ENCODE peak calls at places on chromosomes 7 and 10, in four cellular contexts. B, E, A and C are unnamed samples.

GRCh38 chr7:16918288-16918895 is 36.6 kb upstream of the AGR3 start:
- DNase-seq in B (no peak), E (no peak), A (peak), C (peak)

GRCh38 chr7:97064972-97065587 is 40.4 kb upstream of the DLX5 start:
- DNase-seq in B (peak), E (no peak), A (peak), C (peak)

GRCh38 chr10:115851689-115852088 is 421.3 kb downstream of the GFRA1 start:
- DNase-seq in B (no peak), E (no peak), A (no peak), C (no peak)

GRCh38 chr10:72306215-72306760 is 32.6 kb downstream of the DDIT4 start:
- DNase-seq in B (no peak), E (no peak), A (no peak), C (no peak)

GRCh38 chr7:38367301-38367700 is 93.9 kb upstream of the TARP start:
- DNase-seq in B (no peak), E (no peak), A (no peak), C (no peak)

GRCh38 chr10:12980080-12980656 is 21.3 kb downstream of the CCDC3 start:
- DNase-seq in B (no peak), E (no peak), A (no peak), C (no peak)

GRCh38 chr7:30082686-30083085 is 52.1 kb upstream of the MTURN start:
- DNase-seq in B (no peak), E (no peak), A (no peak), C (no peak)

GRCh38 chr10:133060881-133061280 is 26.8 kb upstream of the ADGRA1 start:
- DNase-seq in B (no peak), E (no peak), A (no peak), C (no peak)

GRCh38 chr7:83684928-83685327 is 36.0 kb upstream of the SEMA3E start:
- DNase-seq in B (no peak), E (no peak), A (no peak), C (no peak)

GRCh38 chr10:118778727-118779126 is 24.0 kb upstream of the CACUL1 start:
- DNase-seq in B (no peak), E (no peak), A (no peak), C (no peak)

GRCh38 chr7:55550838-55551537 is 21.3 kb downstream of the VOPP1 start:
- DNase-seq in B (no peak), E (no peak), A (no peak), C (no peak)

GRCh38 chr7:104926905-104927454 is 87.0 kb upstream of the KMT2E start:
- DNase-seq in B (no peak), E (no peak), A (no peak), C (no peak)

GRCh38 chr10:30770816-30771215 is 141.3 kb upstream of the LYZL2 start:
- DNase-seq in B (no peak), E (no peak), A (no peak), C (no peak)

DNA sequence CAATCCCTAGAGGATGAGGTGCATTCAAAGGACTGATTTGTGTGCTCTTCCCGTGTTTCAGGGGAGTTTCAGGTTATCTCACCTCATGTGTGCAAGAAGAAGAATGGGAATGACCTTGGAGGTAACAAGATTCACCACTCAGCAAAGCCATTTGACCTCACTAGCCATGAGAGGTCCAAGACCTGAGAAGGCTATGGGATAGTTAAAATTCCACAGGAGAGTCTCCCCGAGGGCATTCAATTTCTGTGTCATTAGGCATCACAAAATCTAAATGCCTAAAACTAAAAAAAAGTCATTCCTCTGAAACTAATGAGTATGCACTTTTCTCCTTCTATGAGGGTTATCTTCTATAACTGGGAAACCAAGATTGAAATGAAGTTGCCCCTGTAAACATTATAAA is 433.4 kb downstream of the KCNMA1 start:
- DNase-seq in B (no peak), E (no peak), A (no peak), C (no peak)
- H3K27ac ChIP-seq in B (no peak), E (no peak), A (no peak), C (no peak)

DNA sequence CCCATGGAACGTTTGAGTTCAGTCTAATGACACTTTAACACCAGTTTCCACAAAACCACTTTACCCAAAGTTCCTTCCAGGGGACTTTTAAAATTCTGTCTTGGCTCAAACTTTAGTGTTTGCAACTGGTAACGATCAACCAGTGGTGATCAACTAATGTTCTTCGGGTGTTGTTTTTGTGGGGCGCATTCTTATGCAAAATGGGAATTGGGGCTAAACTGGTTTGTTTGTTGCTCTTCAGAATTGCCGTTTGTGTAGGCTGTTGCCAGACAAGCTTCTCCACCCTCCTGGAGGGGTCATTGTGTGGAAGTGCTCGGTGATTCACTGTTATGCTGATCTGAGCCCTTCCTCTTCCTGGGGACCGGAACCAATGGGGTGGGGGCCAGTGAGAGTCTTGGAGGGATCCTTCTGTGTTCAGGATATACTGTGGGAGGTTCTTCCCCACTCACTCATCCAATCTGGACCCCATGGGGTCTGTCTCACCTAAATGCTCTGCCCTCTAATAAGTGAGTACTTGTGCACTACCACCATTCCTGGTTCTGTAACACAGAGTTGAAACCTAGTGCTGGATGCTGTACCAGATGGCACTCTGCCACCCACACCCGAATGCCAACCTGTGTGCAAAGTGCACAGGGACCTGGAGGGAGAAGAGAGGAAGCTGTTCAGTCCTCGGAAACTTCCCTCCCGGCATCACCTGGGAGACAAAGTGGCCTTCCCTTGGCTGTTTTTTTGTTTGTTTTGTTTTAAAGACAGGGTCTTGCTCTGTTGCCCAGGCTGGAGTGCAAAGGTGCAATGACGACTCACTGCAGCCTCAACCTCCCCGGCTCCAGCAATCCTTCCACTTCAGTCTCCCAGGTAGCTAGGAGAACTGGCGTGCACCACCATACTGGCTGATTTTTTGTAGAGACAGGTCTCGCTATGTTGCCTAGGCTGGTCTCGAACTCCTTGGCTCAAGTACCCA is 2.1 kb downstream of the NFE2L3 start:
- DNase-seq in B (no peak), E (no peak), A (peak), C (no peak)
- TF ChIP-seq POLR2A in B (no peak), E (no peak), A (peak), C (no peak)

GRCh38 chr7:92527300-92528187 is 776 bp downstream of the PEX1 start:
- DNase-seq in B (peak), E (peak), A (peak), C (peak)
- TF ChIP-seq CTCF in B (no peak), E (no peak), A (peak), C (no peak)

DNA sequence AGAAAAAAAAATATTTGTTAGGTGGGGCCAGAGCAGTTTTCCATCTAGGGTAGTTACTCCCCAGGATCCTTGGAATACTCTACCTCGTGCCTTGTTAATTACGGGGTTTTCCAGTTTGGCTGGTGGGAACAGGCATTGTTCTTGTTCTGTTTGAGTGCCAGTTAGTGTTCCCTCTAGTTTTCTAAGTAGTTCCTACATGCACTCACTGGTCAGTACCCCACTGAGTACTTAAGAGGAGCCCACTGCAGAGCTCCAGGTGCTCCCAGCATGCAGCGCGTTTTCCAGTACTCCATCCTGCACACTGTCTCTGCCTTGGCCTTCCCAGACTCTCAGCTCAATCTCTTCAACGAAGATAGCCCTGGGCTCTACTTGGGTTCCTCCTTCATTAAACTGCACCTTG is 58.0 kb downstream of the AHCYL2 start:
- DNase-seq in B (no peak), E (no peak), A (peak), C (no peak)
- H3K27ac ChIP-seq in B (no peak), E (no peak), A (peak), C (no peak)

GRCh38 chr10:113661332-113661731 is 2.5 kb downstream of the NRAP start:
- DNase-seq in B (no peak), E (no peak), A (no peak), C (no peak)
- TF ChIP-seq POLR2A in B (no peak), E (no peak), A (no peak), C (no peak)

GRCh38 chr7:78090616-78091015 is 292.0 kb downstream of the PHTF2 start:
- DNase-seq in B (no peak), E (no peak), A (no peak), C (no peak)
- TF ChIP-seq CTCF in B (no peak), E (no peak), A (no peak), C (no peak)